ENCODE peak calls at places on chromosomes 6 and 20, in six cellular contexts. One of them, this sample, is unnamed.
A peak's percentile ranks its signal among the peaks of the same experiment; 100 is the strongest.

GRCh38 chr6:144327081-144327480 is 41.9 kb downstream of the UTRN start:
- DNase-seq in progenitor cell of endocrine pancreas: no peak
- DNase-seq in NCI-H1105 treated with DMSO at 0.1 percent for 48 hours: no peak
- DNase-seq in GM13976: no peak
- DNase-seq in astrocyte of the spinal cord: no peak
- DNase-seq in effector memory CD4-positive, alpha-beta T cell: no peak
- DNase-seq in this sample: no peak

GRCh38 chr20:43937586-43937985 is 22.9 kb downstream of the TOX2 start:
- DNase-seq in effector memory CD4-positive, alpha-beta T cell: no peak
- DNase-seq in GM13976: no peak
- DNase-seq in astrocyte of the spinal cord: peak; percentile 84
- DNase-seq in NCI-H1105 treated with DMSO at 0.1 percent for 48 hours: no peak
- DNase-seq in progenitor cell of endocrine pancreas: no peak
- DNase-seq in this sample: no peak

GRCh38 chr6:28172006-28172405 is 30.3 kb downstream of the ZKSCAN8 start:
- DNase-seq in progenitor cell of endocrine pancreas: no peak
- DNase-seq in NCI-H1105 treated with DMSO at 0.1 percent for 48 hours: no peak
- DNase-seq in effector memory CD4-positive, alpha-beta T cell: no peak
- DNase-seq in GM13976: no peak
- DNase-seq in astrocyte of the spinal cord: no peak
- DNase-seq in this sample: no peak

GRCh38 chr6:149437212-149437611 is 37.1 kb downstream of the SUMO4 start:
- DNase-seq in progenitor cell of endocrine pancreas: no peak
- DNase-seq in GM13976: no peak
- DNase-seq in NCI-H1105 treated with DMSO at 0.1 percent for 48 hours: no peak
- DNase-seq in astrocyte of the spinal cord: no peak
- DNase-seq in effector memory CD4-positive, alpha-beta T cell: no peak
- DNase-seq in this sample: no peak

GRCh38 chr6:74554041-74554440 is 651.8 kb downstream of the COL12A1 start:
- DNase-seq in astrocyte of the spinal cord: no peak
- DNase-seq in NCI-H1105 treated with DMSO at 0.1 percent for 48 hours: no peak
- DNase-seq in progenitor cell of endocrine pancreas: no peak
- DNase-seq in effector memory CD4-positive, alpha-beta T cell: no peak
- DNase-seq in GM13976: no peak
- DNase-seq in this sample: no peak

GRCh38 chr20:6976535-6976934 is 209.0 kb downstream of the BMP2 start:
- DNase-seq in astrocyte of the spinal cord: no peak
- DNase-seq in GM13976: no peak
- DNase-seq in progenitor cell of endocrine pancreas: no peak
- DNase-seq in NCI-H1105 treated with DMSO at 0.1 percent for 48 hours: no peak
- DNase-seq in effector memory CD4-positive, alpha-beta T cell: no peak
- DNase-seq in this sample: no peak

GRCh38 chr6:167760979-167761793 is 65.5 kb upstream of the AFDN start:
- DNase-seq in astrocyte of the spinal cord: peak; percentile 30
- DNase-seq in NCI-H1105 treated with DMSO at 0.1 percent for 48 hours: no peak
- DNase-seq in effector memory CD4-positive, alpha-beta T cell: no peak
- DNase-seq in GM13976: no peak
- DNase-seq in progenitor cell of endocrine pancreas: no peak
- DNase-seq in this sample: no peak

GRCh38 chr6:53956068-53956711 is 155.1 kb upstream of the MLIP start:
- DNase-seq in NCI-H1105 treated with DMSO at 0.1 percent for 48 hours: peak; percentile 86
- DNase-seq in progenitor cell of endocrine pancreas: peak; percentile 44
- DNase-seq in GM13976: peak; percentile 41
- DNase-seq in effector memory CD4-positive, alpha-beta T cell: no peak
- DNase-seq in astrocyte of the spinal cord: peak; percentile 48
- DNase-seq in this sample: peak; percentile 38

GRCh38 chr6:90468080-90468479 is 118.8 kb downstream of the MAP3K7 start:
- DNase-seq in effector memory CD4-positive, alpha-beta T cell: no peak
- DNase-seq in astrocyte of the spinal cord: peak; percentile 52
- DNase-seq in NCI-H1105 treated with DMSO at 0.1 percent for 48 hours: no peak
- DNase-seq in progenitor cell of endocrine pancreas: no peak
- DNase-seq in GM13976: no peak
- DNase-seq in this sample: no peak

GRCh38 chr6:147642458-147642857 is 134.0 kb downstream of the SAMD5 start:
- DNase-seq in GM13976: no peak
- DNase-seq in effector memory CD4-positive, alpha-beta T cell: no peak
- DNase-seq in astrocyte of the spinal cord: peak; percentile 65
- DNase-seq in progenitor cell of endocrine pancreas: no peak
- DNase-seq in NCI-H1105 treated with DMSO at 0.1 percent for 48 hours: no peak
- DNase-seq in this sample: no peak

GRCh38 chr6:28525496-28526039 is at the start of gene GPX5:
- DNase-seq in progenitor cell of endocrine pancreas: no peak
- DNase-seq in NCI-H1105 treated with DMSO at 0.1 percent for 48 hours: no peak
- DNase-seq in effector memory CD4-positive, alpha-beta T cell: no peak
- DNase-seq in GM13976: no peak
- DNase-seq in astrocyte of the spinal cord: no peak
- DNase-seq in this sample: no peak

GRCh38 chr20:37229300-37229699 is 32.3 kb downstream of the GHRH start:
- DNase-seq in GM13976: no peak
- DNase-seq in NCI-H1105 treated with DMSO at 0.1 percent for 48 hours: peak; percentile 62
- DNase-seq in progenitor cell of endocrine pancreas: no peak
- DNase-seq in astrocyte of the spinal cord: no peak
- DNase-seq in effector memory CD4-positive, alpha-beta T cell: no peak
- DNase-seq in this sample: no peak

GRCh38 chr20:38217791-38218565 is 42.6 kb downstream of the KIAA1755 start:
- DNase-seq in NCI-H1105 treated with DMSO at 0.1 percent for 48 hours: no peak
- DNase-seq in progenitor cell of endocrine pancreas: no peak
- DNase-seq in effector memory CD4-positive, alpha-beta T cell: no peak
- DNase-seq in astrocyte of the spinal cord: peak; percentile 92
- DNase-seq in GM13976: peak; percentile 8
- DNase-seq in this sample: no peak

GRCh38 chr6:119647309-119647708 is 297.7 kb upstream of the MAN1A1 start:
- DNase-seq in GM13976: no peak
- DNase-seq in astrocyte of the spinal cord: no peak
- DNase-seq in progenitor cell of endocrine pancreas: no peak
- DNase-seq in effector memory CD4-positive, alpha-beta T cell: no peak
- DNase-seq in NCI-H1105 treated with DMSO at 0.1 percent for 48 hours: no peak
- DNase-seq in this sample: no peak

GRCh38 chr6:22068561-22069346 is 228.1 kb downstream of the PRL start:
- DNase-seq in astrocyte of the spinal cord: no peak
- DNase-seq in GM13976: no peak
- DNase-seq in effector memory CD4-positive, alpha-beta T cell: no peak
- DNase-seq in NCI-H1105 treated with DMSO at 0.1 percent for 48 hours: no peak
- DNase-seq in progenitor cell of endocrine pancreas: no peak
- DNase-seq in this sample: peak; percentile 11

This sample was measured in GM20000.